ENCODE peak calls at places on chromosomes 16 and 17, in five cellular contexts. M is A549, K is endothelial cell of umbilical vein, Q is HepG2, A is GM12878. G is an unnamed sample.

GRCh38 chr16:3861808-3862451 is 18.6 kb downstream of the CREBBP start:
- DNase-seq in M (no peak), A (no peak), Q (no peak), K (peak; percentile 64), G (peak; percentile 88)

GRCh38 chr17:48483471-48484131 is 47.2 kb downstream of the HOXB1 start:
- DNase-seq in M (no peak), K (no peak), Q (no peak), A (no peak), G (peak; percentile 50)

GRCh38 chr16:46883353-46883689 is 841 bp upstream of the GPT2 start:
- DNase-seq in A (no peak), K (no peak), M (no peak), Q (peak; percentile 97), G (no peak)

GRCh38 chr17:28324272-28324745 is 5.3 kb downstream of the TMEM97 start:
- DNase-seq in K (no peak), M (no peak), Q (no peak), A (no peak), G (no peak)

GRCh38 chr16:48188449-48189102 is 32.8 kb upstream of the ABCC12 start:
- DNase-seq in K (no peak), Q (peak; percentile 75), M (no peak), A (peak; percentile 89), G (peak; percentile 96)

GRCh38 chr17:67278363-67278762 is 33.4 kb upstream of the HELZ start:
- DNase-seq in K (no peak), M (no peak), A (no peak), Q (no peak), G (no peak)

GRCh38 chr17:43984521-43984920 is 19.9 kb upstream of the NAGS start:
- DNase-seq in K (no peak), M (no peak), A (no peak), Q (no peak), G (no peak)

GRCh38 chr16:66274335-66275110 is 92.0 kb upstream of the CDH5 start:
- DNase-seq in A (no peak), M (peak; percentile 33), Q (peak; percentile 20), K (peak; percentile 43), G (peak; percentile 57)

GRCh38 chr17:77391668-77392375 is 251.1 kb downstream of the SEC14L1 start:
- DNase-seq in A (no peak), Q (no peak), M (peak; percentile 54), K (peak; percentile 57), G (no peak)

GRCh38 chr17:33732116-33732515 is 439.0 kb upstream of the ASIC2 start:
- DNase-seq in Q (peak; percentile 3), M (peak; percentile 18), K (peak; percentile 1), A (no peak), G (peak; percentile 21)

GRCh38 chr17:59244081-59244480 is 23.8 kb downstream of the GDPD1 start:
- DNase-seq in A (no peak), K (no peak), M (no peak), Q (no peak), G (no peak)

GRCh38 chr17:20206591-20206990 is 197.4 kb downstream of the SPECC1 start:
- DNase-seq in M (peak; percentile 48), A (no peak), Q (no peak), K (peak; percentile 67), G (no peak)

GRCh38 chr17:44360826-44361225 is 2.8 kb downstream of the FAM171A2 start:
- DNase-seq in Q (no peak), A (no peak), K (no peak), M (no peak), G (no peak)

GRCh38 chr16:50480206-50480605 is 68.0 kb upstream of the NKD1 start:
- DNase-seq in A (no peak), K (no peak), M (no peak), Q (no peak), G (no peak)

GRCh38 chr17:17812211-17813054 is 24.4 kb downstream of the SREBF1 start:
- DNase-seq in A (no peak), K (peak; percentile 68), Q (peak; percentile 52), M (peak; percentile 82), G (peak; percentile 71)

GRCh38 chr16:47578573-47578972 is 117.4 kb downstream of the PHKB start:
- DNase-seq in M (no peak), K (no peak), A (no peak), Q (no peak), G (no peak)

GRCh38 chr16:85613609-85614337 is 651 bp downstream of the GSE1 start:
- DNase-seq in K (no peak), Q (peak; percentile 46), A (no peak), M (peak; percentile 42), G (peak; percentile 92)

GRCh38 chr17:9924735-9925191 is 19.7 kb upstream of the RCVRN start:
- DNase-seq in A (peak; percentile 48), M (peak; percentile 78), Q (peak; percentile 66), K (peak; percentile 39), G (peak; percentile 80)

GRCh38 chr16:88541109-88541508 is 29.1 kb upstream of the ZC3H18 start:
- DNase-seq in M (no peak), Q (no peak), A (no peak), K (no peak), G (no peak)

GRCh38 chr17:28727727-28728363 is 743 bp upstream of the NEK8 start:
- DNase-seq in A (peak; percentile 91), M (peak; percentile 78), Q (peak; percentile 85), K (peak; percentile 50), G (peak; percentile 82)

GRCh38 chr17:54426287-54426886 is 474.3 kb upstream of the TOM1L1 start:
- DNase-seq in A (no peak), K (no peak), M (peak; percentile 1), Q (peak; percentile 7), G (peak; percentile 44)

GRCh38 chr17:41734139-41734948 is at the start of gene HAP1:
- DNase-seq in Q (no peak), M (peak; percentile 84), A (no peak), K (peak; percentile 23), G (no peak)

GRCh38 chr16:69057400-69058378 is 47.8 kb upstream of the HAS3 start:
- DNase-seq in A (peak; percentile 59), M (peak; percentile 92), K (no peak), Q (no peak), G (peak; percentile 50)

GRCh38 chr17:8707591-8708453 is 36.8 kb downstream of the CCDC42 start:
- DNase-seq in M (no peak), A (no peak), Q (peak; percentile 65), K (no peak), G (no peak)

GRCh38 chr17:41962768-41963434 is 3.7 kb upstream of the CNP start:
- DNase-seq in Q (peak; percentile 74), A (no peak), K (peak; percentile 64), M (peak; percentile 91), G (peak; percentile 80)

GRCh38 chr17:48492401-48493298 is 38.2 kb downstream of the HOXB1 start:
- DNase-seq in K (peak; percentile 62), M (peak; percentile 85), A (no peak), Q (no peak), G (no peak)

GRCh38 chr16:85136705-85137322 is 24.5 kb upstream of the CIBAR2 start:
- DNase-seq in A (no peak), K (no peak), Q (peak; percentile 95), M (no peak), G (no peak)

GRCh38 chr17:7875804-7876203 is 12.8 kb upstream of the CHD3 start:
- DNase-seq in M (no peak), Q (no peak), A (no peak), K (no peak), G (no peak)

GRCh38 chr16:31508706-31509523 is 724 bp upstream of the RUSF1 start:
- DNase-seq in Q (peak; percentile 23), A (no peak), M (no peak), K (no peak), G (no peak)

GRCh38 chr17:75864448-75864871 is 9.3 kb upstream of the WBP2 start:
- DNase-seq in K (no peak), A (peak; percentile 77), Q (no peak), M (no peak), G (peak; percentile 81)

GRCh38 chr17:20267459-20267842 is 199.9 kb downstream of the LGALS9B start:
- DNase-seq in M (no peak), A (peak; percentile 4), Q (no peak), K (peak; percentile 8), G (no peak)

GRCh38 chr17:41919165-41919817 is 540 bp upstream of the ACLY start:
- DNase-seq in Q (peak; percentile 65), M (peak; percentile 86), K (no peak), A (peak; percentile 75), G (no peak)

GRCh38 chr17:81130385-81131288 is 34.7 kb upstream of the PVALEF start:
- DNase-seq in K (no peak), Q (peak; percentile 69), A (no peak), M (no peak), G (no peak)

GRCh38 chr16:17529982-17530760 is 59.4 kb upstream of the XYLT1 start:
- DNase-seq in Q (no peak), A (peak; percentile 51), K (no peak), M (no peak), G (no peak)

GRCh38 chr16:12398736-12399047 is 405.0 kb downstream of the CPPED1 start:
- DNase-seq in K (no peak), A (no peak), Q (no peak), M (no peak), G (no peak)

GRCh38 chr17:35493040-35493439 is 44.4 kb downstream of the SLFN12L start:
- DNase-seq in A (no peak), M (no peak), Q (no peak), K (no peak), G (no peak)
- TF ChIP-seq MYC in A (no peak), M (no peak), Q (no peak), K (no peak), G (no peak)

DNA sequence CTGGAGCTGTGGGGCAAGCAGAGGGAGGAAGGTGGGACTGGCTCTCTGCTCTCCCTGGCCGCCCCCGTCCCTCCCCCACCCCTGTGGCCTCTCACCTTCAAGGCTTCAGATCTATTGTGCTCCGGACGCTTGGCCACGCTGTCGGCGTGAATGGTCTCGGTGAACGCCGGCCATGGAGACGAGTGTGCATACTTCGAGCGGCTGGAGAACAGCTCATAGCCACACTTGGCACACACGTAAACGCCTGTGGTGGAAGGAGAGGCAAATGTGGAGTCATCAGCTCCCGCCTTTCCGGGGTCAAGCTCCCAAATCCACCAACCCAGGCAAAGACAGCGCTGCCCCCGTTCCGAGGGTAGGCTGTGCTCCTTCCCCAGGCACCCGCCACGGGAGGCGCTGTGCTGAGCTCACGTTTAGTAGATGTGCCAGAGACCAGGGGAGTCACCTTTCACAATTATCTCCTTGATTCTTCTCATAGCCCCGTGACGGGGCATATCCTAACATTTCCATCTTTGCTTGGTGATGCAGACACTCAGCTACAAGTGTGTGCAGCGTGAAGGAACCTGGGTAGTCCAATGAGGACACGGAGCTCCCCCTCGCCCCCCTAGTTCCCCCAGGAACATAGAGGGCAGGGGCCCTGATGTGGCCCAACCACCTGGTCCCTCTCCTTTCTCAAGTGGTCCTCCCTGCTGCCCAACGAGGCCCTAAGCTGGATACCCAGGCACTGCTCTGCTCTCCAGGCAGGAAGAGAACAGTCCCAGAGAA is 1.7 kb downstream of the MSRB1 start:
- DNase-seq in K (no peak), M (no peak), A (no peak), Q (peak; percentile 85), G (no peak)
- TF ChIP-seq CTCF in K (no peak), M (peak; percentile 11), A (no peak), Q (peak; percentile 91), G (peak; percentile 18)

GRCh38 chr16:71943887-71944286 is 48.6 kb downstream of the IST1 start:
- DNase-seq in Q (no peak), A (no peak), K (no peak), M (no peak), G (no peak)
- H3K4me3 ChIP-seq in Q (no peak overlapping the region), A (no peak overlapping the region), K (no peak overlapping the region), M (no peak overlapping the region), G (no peak overlapping the region)

DNA sequence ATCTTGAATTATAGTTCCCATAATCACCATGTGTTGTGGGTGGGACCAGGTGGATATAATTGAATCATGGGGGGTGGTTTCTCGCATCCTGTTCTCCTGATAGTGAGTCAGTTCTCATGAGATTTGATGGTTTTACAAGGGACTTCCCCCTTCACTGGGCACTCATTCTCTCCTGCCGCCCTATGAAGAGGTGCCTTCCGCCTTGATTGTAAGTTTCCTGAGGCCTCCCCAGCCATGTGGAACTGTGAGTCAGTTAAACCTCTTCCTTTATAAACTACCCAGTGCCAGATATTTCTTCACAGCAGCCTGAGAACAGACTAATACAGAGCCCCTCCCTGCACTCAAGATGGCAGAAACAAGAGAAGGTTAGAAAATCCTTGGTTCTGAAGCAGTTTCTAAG is 26.4 kb downstream of the LDAF1 start:
- DNase-seq in Q (no peak), A (no peak), K (no peak), M (no peak), G (peak; percentile 60)
- TF ChIP-seq MYC in Q (no peak), A (no peak), K (no peak), M (no peak), G (no peak)

G was measured in NB4.